ENCODE peak calls at places on chromosomes 6 and 20, in nine cellular contexts. G, D, T, N, E, Y, F, A and R are unnamed samples. For H3K4me1, the result is how much of the 10 kb centered on the place peaks cover.

GRCh38 chr6:91482498-91482897 is 895.6 kb upstream of the MAP3K7 start:
- DNase-seq in G (no peak), D (no peak), T (no peak), N (no peak), E (no peak), Y (no peak), F (peak), A (no peak), R (no peak)

GRCh38 chr20:20212675-20213096 is 155.2 kb upstream of the INSM1 start:
- DNase-seq in G (no peak), D (no peak), T (no peak), N (no peak), E (no peak), Y (no peak), F (no peak), A (no peak), R (no peak)

GRCh38 chr6:15504581-15505350 is 158.1 kb downstream of the DTNBP1 start:
- DNase-seq in G (peak), D (no peak), T (peak), N (peak), E (no peak), Y (no peak), F (peak), A (peak), R (peak)

GRCh38 chr6:130500693-130501092 is 134.9 kb downstream of the TMEM200A start:
- DNase-seq in G (no peak), D (no peak), T (no peak), N (no peak), E (no peak), Y (no peak), F (peak), A (peak), R (no peak)

GRCh38 chr6:81763968-81764367 is 11.5 kb upstream of the TENT5A start:
- DNase-seq in G (no peak), D (no peak), T (no peak), N (no peak), E (no peak), Y (no peak), F (no peak), A (no peak), R (no peak)

GRCh38 chr6:150857062-150857905 is 8.2 kb upstream of the MTHFD1L start:
- DNase-seq in G (no peak), D (no peak), T (no peak), N (no peak), E (no peak), Y (peak), F (peak), A (peak), R (no peak)

GRCh38 chr6:34248198-34248726 is 544 bp downstream of the SMIM29 start:
- DNase-seq in G (peak), D (peak), T (peak), N (peak), E (no peak), Y (no peak), F (peak), A (no peak), R (no peak)

GRCh38 chr6:28940859-28941680 is 17.3 kb upstream of the TRIM27 start:
- DNase-seq in G (peak), D (peak), T (peak), N (peak), E (peak), Y (no peak), F (peak), A (peak), R (peak)

GRCh38 chr6:34601706-34602105 is 45.6 kb upstream of the SPDEF start:
- DNase-seq in G (peak), D (peak), T (no peak), N (no peak), E (no peak), Y (no peak), F (no peak), A (no peak), R (peak)

GRCh38 chr6:86357877-86358276 is 579.5 kb upstream of the HTR1E start:
- DNase-seq in G (no peak), D (peak), T (no peak), N (no peak), E (no peak), Y (no peak), F (no peak), A (no peak), R (no peak)

GRCh38 chr6:128558924-128559323 is 38.5 kb upstream of the PTPRK start:
- DNase-seq in G (no peak), D (no peak), T (no peak), N (no peak), E (no peak), Y (no peak), F (no peak), A (no peak), R (no peak)

GRCh38 chr20:11118802-11119380 is 445.1 kb upstream of the JAG1 start:
- DNase-seq in G (no peak), D (no peak), T (no peak), N (no peak), E (no peak), Y (no peak), F (peak), A (no peak), R (no peak)

GRCh38 chr20:32034581-32035397 is 17.3 kb upstream of the HCK start:
- DNase-seq in G (peak), D (peak), T (no peak), N (no peak), E (no peak), Y (no peak), F (no peak), A (no peak), R (no peak)

GRCh38 chr6:17584241-17584803 is 15.8 kb upstream of the FAM8A1 start:
- DNase-seq in G (no peak), D (peak), T (peak), N (no peak), E (peak), Y (peak), F (peak), A (peak), R (peak)

GRCh38 chr6:32972353-32973143 is 4.2 kb downstream of the BRD2 start:
- DNase-seq in G (no peak), D (peak), T (no peak), N (no peak), E (peak), Y (peak), F (no peak), A (no peak), R (no peak)

GRCh38 chr6:106520711-106521367 is 108.5 kb downstream of the RTN4IP1 start:
- DNase-seq in G (peak), D (no peak), T (no peak), N (no peak), E (peak), Y (no peak), F (no peak), A (no peak), R (no peak)

GRCh38 chr20:47033665-47034064 is 139.0 kb downstream of the EYA2 start:
- DNase-seq in G (no peak), D (no peak), T (no peak), N (no peak), E (no peak), Y (no peak), F (no peak), A (no peak), R (no peak)

GRCh38 chr6:26342106-26342999 is 22.6 kb upstream of the BTN3A2 start:
- DNase-seq in G (no peak), D (peak), T (no peak), N (no peak), E (no peak), Y (no peak), F (no peak), A (no peak), R (no peak)

GRCh38 chr6:84227434-84228197 is at the start of gene CEP162:
- DNase-seq in G (peak), D (peak), T (peak), N (peak), E (peak), Y (peak), F (peak), A (peak), R (peak)

DNA sequence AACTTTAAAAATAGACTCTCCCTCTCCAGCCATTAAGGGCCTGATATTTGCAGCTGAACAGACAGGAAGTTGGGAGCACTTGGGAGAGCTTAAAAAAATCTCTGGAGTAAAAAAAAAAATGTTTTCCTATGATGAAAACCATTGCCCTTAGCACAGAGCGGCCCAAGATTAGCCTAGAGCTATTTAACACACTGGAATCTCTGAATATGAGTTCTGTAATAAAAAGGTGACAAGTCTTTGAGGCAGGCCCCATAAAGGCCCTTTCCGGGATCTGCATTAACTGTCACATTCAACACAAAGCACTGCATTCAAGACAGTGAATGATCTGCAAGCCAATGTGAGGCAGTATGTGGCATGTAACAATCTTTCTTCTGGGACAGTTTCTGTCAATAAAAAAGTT is 393.7 kb downstream of the ZFAND3 start:
- DNase-seq in G (no peak), D (no peak), T (no peak), N (no peak), E (no peak), Y (no peak), F (peak), A (peak), R (no peak)
- H3K4me1 ChIP-seq in G (under half), D (under half), T (under half), N (under half), E (under half), Y (under half), F (under half), A (under half), R (under half)

GRCh38 chr6:71134929-71135642 is 153.5 kb upstream of the OGFRL1 start:
- DNase-seq in G (no peak), D (peak), T (no peak), N (no peak), E (no peak), Y (no peak), F (no peak), A (no peak), R (no peak)

GRCh38 chr6:71138416-71138815 is 150.2 kb upstream of the OGFRL1 start:
- DNase-seq in G (no peak), D (no peak), T (no peak), N (no peak), E (no peak), Y (no peak), F (no peak), A (no peak), R (no peak)

DNA sequence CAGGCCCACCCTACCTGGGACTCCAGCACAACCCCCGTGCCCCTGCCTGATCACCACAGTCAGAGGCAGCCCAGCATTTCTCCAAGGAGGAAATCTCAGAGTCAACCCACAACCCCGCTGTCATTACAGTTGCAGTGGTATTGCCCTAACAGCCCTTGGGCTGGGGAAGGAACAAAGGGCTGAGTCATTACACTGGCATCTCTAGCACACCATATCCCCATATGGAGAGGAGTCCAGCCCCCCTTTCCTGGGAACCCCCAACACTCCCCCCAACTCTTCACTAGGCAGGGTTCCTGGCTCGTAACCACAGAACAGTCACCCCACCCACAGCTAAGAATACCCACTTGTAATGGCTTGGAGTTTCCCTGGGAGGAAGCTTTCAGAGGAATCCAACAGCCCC is 149.4 kb upstream of the OGFRL1 start:
- DNase-seq in G (no peak), D (no peak), T (no peak), N (no peak), E (no peak), Y (no peak), F (no peak), A (peak), R (no peak)
- H3K4me1 ChIP-seq in G (under half), D (under half), T (under half), N (under half), E (under half), Y (under half), F (under half), A (under half), R (under half)

DNA sequence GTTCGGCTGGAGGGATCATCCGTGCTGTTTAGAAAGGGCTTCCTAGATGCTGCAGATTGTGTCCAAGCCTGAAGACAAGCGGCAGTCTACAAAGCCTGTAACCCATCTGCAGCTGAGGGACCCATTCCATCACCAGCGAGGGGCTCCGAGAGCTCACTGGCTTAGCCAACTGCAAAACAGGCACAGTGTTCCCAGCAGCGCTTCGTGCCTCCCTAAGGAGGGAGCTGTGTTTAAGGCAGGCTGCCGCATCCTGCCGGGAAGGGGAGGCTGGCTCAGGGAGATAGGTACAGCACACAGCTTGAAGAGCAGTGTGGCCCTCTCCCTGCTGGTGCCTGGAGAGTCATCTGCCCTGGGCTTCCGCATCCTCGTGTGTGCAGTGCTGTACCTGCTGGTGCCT is 32.4 kb downstream of the DUSP22 start:
- DNase-seq in G (no peak), D (peak), T (no peak), N (no peak), E (no peak), Y (no peak), F (no peak), A (no peak), R (no peak)
- H3K4me1 ChIP-seq in G (under half), D (under half), T (under half), N (under half), E (under half), Y (under half), F (under half), A (under half), R (under half)

DNA sequence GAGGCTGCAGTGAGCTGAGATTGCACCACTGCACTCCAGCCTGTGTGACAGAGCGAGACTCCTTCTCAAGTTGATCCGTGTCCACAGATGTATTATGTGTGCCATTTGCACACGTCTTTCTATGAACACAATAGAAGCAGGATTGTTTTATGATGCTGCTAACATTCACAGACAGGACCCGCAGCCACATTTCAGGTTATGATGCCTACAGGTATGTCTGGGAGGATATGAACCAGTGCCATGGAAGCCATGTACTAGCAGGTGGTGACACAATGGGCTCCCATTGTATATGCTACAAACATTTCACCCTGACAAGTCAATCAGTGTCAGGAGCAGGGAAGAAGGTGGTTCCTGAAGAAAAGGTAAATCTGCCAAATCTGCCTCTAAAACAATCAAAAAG is 4.3 kb downstream of the TRAM2 start:
- DNase-seq in G (no peak), D (no peak), T (no peak), N (no peak), E (no peak), Y (no peak), F (no peak), A (no peak), R (no peak)
- H3K4me1 ChIP-seq in G (under half), D (half or more), T (under half), N (under half), E (under half), Y (under half), F (half or more), A (under half), R (under half)

DNA sequence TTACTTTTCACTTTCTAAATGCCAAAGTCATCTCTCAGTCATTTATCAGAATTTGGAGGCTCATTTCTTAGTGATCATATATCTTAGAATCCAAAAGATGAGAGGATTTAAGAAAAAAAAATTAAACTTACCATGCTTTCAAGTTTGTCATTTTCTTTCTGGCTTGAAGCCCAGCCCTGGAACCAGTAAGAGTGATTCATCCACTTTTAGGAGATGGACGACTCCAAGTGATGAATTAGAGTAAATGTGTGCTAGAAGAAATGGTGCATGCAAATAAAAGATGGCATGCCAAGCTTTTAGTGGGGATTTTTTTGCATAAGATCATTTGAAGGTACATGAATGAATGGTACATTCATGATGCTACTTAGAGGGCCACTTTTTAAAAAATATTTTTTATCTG is 20.1 kb downstream of the PLCB1 start:
- DNase-seq in G (no peak), D (no peak), T (no peak), N (no peak), E (no peak), Y (no peak), F (peak), A (peak), R (no peak)
- H3K4me1 ChIP-seq in G (under half), D (under half), T (under half), N (under half), E (under half), Y (under half), F (half or more), A (under half), R (under half)